ENCODE peak calls at places on chromosomes 7 and 10, in six cellular contexts. S is MCF 10A, E is type B pancreatic cell, U is A549, H is natural killer cell, A is H9. B is an unnamed sample.

GRCh38 chr10:34002896-34003295 is 668.4 kb upstream of the NRP1 start:
- DNase-seq in S (no peak), E (no peak), U (no peak), H (no peak), A (no peak), B (no peak)

GRCh38 chr10:43384252-43385221 is 13.1 kb downstream of the FXYD4 start:
- DNase-seq in S (no peak), E (no peak), U (no peak), H (no peak), A (no peak), B (no peak)

GRCh38 chr7:5223646-5224340 is 33.8 kb downstream of the WIPI2 start:
- DNase-seq in S (no peak), E (no peak), U (no peak), H (no peak), A (no peak), B (no peak)

GRCh38 chr10:121596668-121597503 is 1.4 kb downstream of the FGFR2 start:
- DNase-seq in S (peak; percentile 67), E (no peak), U (no peak), H (no peak), A (peak; percentile 73), B (no peak)

GRCh38 chr7:82506702-82507101 is 63.1 kb upstream of the CACNA2D1 start:
- DNase-seq in S (no peak), E (no peak), U (no peak), H (no peak), A (peak; percentile 33), B (no peak)

GRCh38 chr7:102444961-102445673 is 11.7 kb downstream of the ORAI2 start:
- DNase-seq in S (no peak), E (no peak), U (no peak), H (no peak), A (no peak), B (peak; percentile 80)

GRCh38 chr7:23680417-23681405 is 712 bp downstream of the FAM221A start:
- DNase-seq in S (no peak), E (no peak), U (no peak), H (peak; percentile 19), A (peak; percentile 86), B (peak; percentile 42)

GRCh38 chr7:31094271-31094670 is 42.2 kb downstream of the ADCYAP1R1 start:
- DNase-seq in S (no peak), E (no peak), U (no peak), H (no peak), A (no peak), B (no peak)

GRCh38 chr7:46754135-46754730 is 827.7 kb downstream of the TNS3 start:
- DNase-seq in S (peak; percentile 81), E (no peak), U (no peak), H (no peak), A (no peak), B (no peak)

GRCh38 chr7:70707823-70708243 is 424.1 kb upstream of the GALNT17 start:
- DNase-seq in S (no peak), E (no peak), U (no peak), H (no peak), A (no peak), B (no peak)

GRCh38 chr10:68154211-68154497 is 44.9 kb downstream of the MYPN start:
- DNase-seq in S (no peak), E (no peak), U (no peak), H (no peak), A (peak; percentile 36), B (no peak)

GRCh38 chr10:115861864-115862263 is 411.1 kb downstream of the GFRA1 start:
- DNase-seq in S (peak; percentile 67), E (no peak), U (peak; percentile 11), H (no peak), A (no peak), B (no peak)

GRCh38 chr10:102175415-102175814 is 23.2 kb downstream of the NOLC1 start:
- DNase-seq in S (no peak), E (no peak), U (no peak), H (no peak), A (no peak), B (no peak)

DNA sequence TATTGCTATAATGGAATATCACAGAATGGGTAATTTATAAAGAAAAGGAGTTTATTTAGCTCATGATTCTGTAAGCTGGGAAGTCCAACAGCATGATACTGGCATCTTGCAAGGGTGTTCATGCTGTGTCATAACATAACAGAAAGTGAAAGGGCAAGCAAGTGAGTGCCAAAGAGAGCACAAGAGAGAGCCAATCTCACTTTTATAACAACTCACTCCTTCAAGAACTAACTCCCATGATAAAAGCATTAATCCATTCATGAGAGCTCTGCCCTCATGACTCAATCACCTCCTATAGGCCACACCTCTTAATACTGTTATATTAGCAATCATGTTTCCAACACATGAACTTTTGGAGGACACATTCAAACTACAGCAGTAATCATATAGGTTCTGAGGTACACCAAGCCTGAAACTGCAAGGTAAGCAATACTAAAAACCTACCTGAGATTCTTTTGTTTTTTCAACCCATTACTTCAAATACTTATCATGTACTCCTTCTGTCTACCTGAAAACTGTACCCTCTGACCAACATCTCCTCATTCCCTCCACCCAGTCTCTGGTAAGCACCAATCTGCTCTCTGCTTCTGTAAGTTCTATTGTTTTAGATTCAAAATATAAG is 219.7 kb downstream of the MTERF1 start:
- DNase-seq in S (no peak), E (no peak), U (no peak), H (no peak), A (no peak), B (no peak)
- TF ChIP-seq CTCF in S (no peak), E (no peak), U (no peak), H (no peak), A (no peak), B (no peak)

DNA sequence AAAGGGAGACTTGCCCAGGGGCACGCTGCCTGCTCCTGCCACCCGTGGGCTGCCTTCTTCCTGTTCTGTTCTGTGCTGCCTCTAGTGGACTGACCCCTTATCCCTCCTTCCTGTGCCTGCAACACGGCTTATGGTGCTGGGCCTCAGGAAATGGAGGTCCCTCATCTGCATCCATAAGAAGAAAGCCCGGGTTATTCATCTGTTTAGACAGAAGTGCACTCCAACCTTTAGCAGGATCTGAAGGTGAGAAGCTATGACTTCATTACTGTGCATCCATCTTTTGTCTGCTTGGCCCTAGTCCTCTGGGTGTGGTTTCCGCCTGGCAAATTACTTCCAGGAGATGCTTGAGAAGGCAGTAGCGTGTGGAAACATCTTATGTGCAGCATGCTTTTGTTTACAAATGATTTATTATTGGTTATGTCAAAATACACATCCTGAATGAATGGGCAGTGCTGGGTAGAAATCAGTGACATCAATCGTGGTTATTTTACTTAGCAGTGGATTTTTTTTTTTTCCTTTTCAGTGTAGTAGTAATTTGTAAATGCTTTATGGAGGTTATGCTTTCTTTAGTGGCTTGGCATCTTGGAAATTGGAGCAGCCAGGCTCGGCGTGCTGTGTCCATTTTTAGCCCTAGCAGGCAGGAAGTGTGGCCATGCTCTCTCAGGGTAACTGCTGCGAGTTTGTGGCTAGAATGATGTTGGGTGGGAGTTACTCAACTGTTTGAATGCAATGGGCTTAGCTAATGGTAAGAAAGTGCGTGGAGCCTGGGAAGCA is 12.7 kb downstream of the PTPRE start:
- DNase-seq in S (peak; percentile 54), E (no peak), U (no peak), H (no peak), A (peak; percentile 52), B (no peak)
- TF ChIP-seq CTCF in S (no peak), E (peak; percentile 54), U (no peak), H (no peak), A (peak; percentile 51), B (peak; percentile 11)

GRCh38 chr7:128060018-128060417 is 28.8 kb upstream of the LRRC4 start:
- DNase-seq in S (no peak), E (no peak), U (no peak), H (no peak), A (no peak), B (no peak)
- TF ChIP-seq CTCF in S (no peak), E (no peak), U (no peak), H (no peak), A (peak; percentile 28), B (no peak)

GRCh38 chr7:17013204-17013603 is 131.4 kb upstream of the AGR3 start:
- DNase-seq in S (no peak), E (no peak), U (no peak), H (no peak), A (no peak), B (no peak)

GRCh38 chr7:17005277-17005676 is 123.5 kb upstream of the AGR3 start:
- DNase-seq in S (no peak), E (no peak), U (no peak), H (no peak), A (no peak), B (no peak)

GRCh38 chr7:17010637-17011300 is 129.0 kb upstream of the AGR3 start:
- DNase-seq in S (no peak), E (no peak), U (no peak), H (no peak), A (no peak), B (no peak)

GRCh38 chr7:17007841-17008240 is 126.1 kb upstream of the AGR3 start:
- DNase-seq in S (peak; percentile 73), E (no peak), U (no peak), H (no peak), A (no peak), B (no peak)

DNA sequence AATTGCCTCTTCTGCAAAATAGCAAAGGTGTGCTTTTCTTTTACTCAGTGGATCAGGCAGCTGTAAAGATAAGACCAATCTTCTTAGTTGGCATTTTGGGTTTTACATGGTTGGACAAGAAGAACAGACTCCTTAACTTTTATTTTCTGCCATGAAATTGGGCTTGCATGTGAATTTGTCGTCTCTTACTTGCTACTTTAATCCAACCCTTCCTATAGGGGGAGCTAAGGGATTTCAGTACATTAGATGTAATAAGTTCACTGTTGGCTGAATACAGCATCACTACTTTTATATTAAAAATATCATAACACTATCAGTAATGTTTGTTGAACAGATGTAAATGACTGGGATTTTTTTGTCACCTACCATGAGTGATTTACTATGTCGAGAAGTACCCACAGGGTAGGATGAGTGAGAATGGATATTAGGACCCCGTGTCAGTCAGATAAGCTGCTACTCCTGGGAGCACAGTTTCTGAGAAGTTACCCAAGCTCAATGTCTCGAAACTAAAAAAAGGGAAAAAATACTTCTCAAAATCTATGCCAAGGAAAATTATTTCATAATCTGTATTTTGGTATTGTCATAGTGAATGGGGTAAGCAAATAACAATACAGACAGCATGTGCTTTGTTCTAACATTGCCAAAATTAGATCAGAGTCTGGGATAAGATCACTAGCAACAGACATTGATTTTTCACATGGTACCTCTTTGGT is 127.4 kb upstream of the AGR3 start:
- DNase-seq in S (peak; percentile 53), E (no peak), U (no peak), H (no peak), A (no peak), B (no peak)
- TF ChIP-seq CTCF in S (peak; percentile 26), E (peak; percentile 25), U (peak; percentile 50), H (peak; percentile 54), A (peak; percentile 65), B (peak; percentile 55)

GRCh38 chr10:62687230-62687748 is 117.2 kb upstream of the ADO start:
- DNase-seq in S (peak; percentile 34), E (no peak), U (no peak), H (no peak), A (no peak), B (no peak)

GRCh38 chr10:62684911-62685310 is 119.6 kb upstream of the ADO start:
- DNase-seq in S (no peak), E (no peak), U (no peak), H (no peak), A (no peak), B (no peak)

GRCh38 chr10:62681211-62681940 is 123.1 kb upstream of the ADO start:
- DNase-seq in S (no peak), E (no peak), U (no peak), H (peak; percentile 70), A (peak; percentile 75), B (peak; percentile 82)
- TF ChIP-seq CTCF in S (no peak), E (peak; percentile 33), U (no peak), H (peak; percentile 36), A (peak; percentile 36), B (peak; percentile 73)

GRCh38 chr10:86642499-86642898 is 11.8 kb upstream of the OPN4 start:
- DNase-seq in S (peak; percentile 37), E (no peak), U (peak; percentile 36), H (no peak), A (no peak), B (no peak)
- TF ChIP-seq CTCF in S (no peak), E (no peak), U (no peak), H (no peak), A (no peak), B (no peak)

B was measured in GM13977.